ENCODE peak calls at places on chromosomes 1 and 21, in nine cellular contexts. O is IMR-90, I is lower lobe of right lung, W is adrenal gland, M is hepatocyte, C is thoracic aorta, U is A549, D is mucosa of descending colon, G is psoas muscle. T is an unnamed sample. For H3K4me1, the result is how much of the 10 kb centered on the place peaks cover.

GRCh38 chr1:3603156-3603555 is 8.2 kb downstream of the MEGF6 start:
- DNase-seq in C (no peak), M (no peak), I (no peak), W (no peak), D (no peak), G (no peak), U (no peak), O (no peak), T (no peak)

GRCh38 chr1:65471213-65471833 is 50.9 kb downstream of the LEPR start:
- DNase-seq in U (no peak), G (no peak), C (no peak), M (peak), D (no peak), I (no peak), O (no peak), W (no peak), T (no peak)

GRCh38 chr1:44408181-44409018 is 3.3 kb downstream of the RNF220 start:
- DNase-seq in M (peak), G (no peak), W (no peak), U (no peak), D (no peak), C (no peak), O (no peak), I (no peak), T (no peak)

GRCh38 chr1:93964096-93964776 is 55.0 kb upstream of the GCLM start:
- DNase-seq in C (no peak), D (no peak), O (no peak), W (no peak), M (no peak), I (no peak), U (no peak), G (no peak), T (no peak)

GRCh38 chr1:153954826-153955225 is 3.6 kb downstream of the CRTC2 start:
- DNase-seq in M (no peak), U (no peak), W (no peak), O (no peak), G (no peak), I (no peak), C (no peak), D (no peak), T (no peak)

GRCh38 chr1:51543877-51544276 is 24.8 kb upstream of the EPS15 start:
- DNase-seq in M (no peak), I (no peak), C (no peak), U (no peak), D (no peak), O (no peak), W (no peak), G (no peak), T (no peak)

GRCh38 chr21:29825936-29826335 is 113.9 kb downstream of the GRIK1 start:
- DNase-seq in I (no peak), O (no peak), D (no peak), G (no peak), M (no peak), C (no peak), W (no peak), U (no peak), T (no peak)

GRCh38 chr1:155834296-155834926 is 22.6 kb downstream of the GON4L start:
- DNase-seq in W (no peak), D (no peak), C (no peak), O (peak), M (no peak), G (no peak), U (no peak), I (no peak), T (no peak)

GRCh38 chr1:9413143-9413876 is 120.6 kb downstream of the SPSB1 start:
- DNase-seq in I (peak), U (peak), G (peak), W (peak), C (peak), M (peak), O (peak), D (peak), T (no peak)

GRCh38 chr21:22120616-22121266 is 1122.5 kb downstream of the NCAM2 start:
- DNase-seq in I (no peak), W (no peak), G (no peak), U (no peak), C (no peak), M (peak), O (no peak), D (no peak), T (no peak)

GRCh38 chr1:70583522-70583921 is 172.5 kb downstream of the CTH start:
- DNase-seq in O (no peak), G (no peak), M (no peak), I (no peak), U (no peak), D (no peak), C (no peak), W (no peak), T (no peak)

GRCh38 chr21:22791986-22792560 is 1793.9 kb downstream of the NCAM2 start:
- DNase-seq in D (no peak), G (no peak), M (peak), U (peak), O (peak), W (peak), I (no peak), C (no peak), T (no peak)

GRCh38 chr1:156684227-156684782 is 7.1 kb upstream of the NES start:
- DNase-seq in U (no peak), M (no peak), I (no peak), C (no peak), D (no peak), G (no peak), W (no peak), O (peak), T (no peak)

GRCh38 chr1:204633665-204634064 is 51.9 kb downstream of the LRRN2 start:
- DNase-seq in I (no peak), O (no peak), G (no peak), W (peak), U (no peak), D (no peak), C (no peak), M (no peak), T (no peak)

DNA sequence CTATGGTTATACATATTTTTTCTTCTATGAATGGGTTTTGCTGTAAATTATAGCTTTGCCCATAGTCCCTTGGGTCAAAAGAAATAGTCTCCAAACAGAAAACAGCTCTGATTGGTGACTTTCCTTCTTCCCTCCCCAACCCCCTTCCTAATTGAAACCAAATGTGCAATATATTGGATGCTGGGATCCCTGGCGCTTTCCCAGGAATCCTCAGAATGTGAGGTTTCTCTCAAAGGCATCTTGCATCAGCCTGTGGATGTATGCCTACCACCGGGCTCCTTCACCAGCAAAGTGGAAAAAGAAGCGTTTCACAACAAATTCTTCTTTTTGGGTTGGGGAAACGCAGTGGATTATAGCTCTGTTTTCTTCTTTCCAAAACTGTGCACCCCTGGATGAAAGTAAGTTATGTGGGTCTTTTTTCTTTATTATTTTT is at the start of gene DDR2:
- DNase-seq in D (no peak), U (no peak), C (peak), G (peak), M (peak), I (no peak), W (peak), O (peak), T (no peak)
- H3K4me3 ChIP-seq in D (peak), U (no peak), C (peak), G (peak), M (peak), I (peak), W (peak), O (peak), T (no peak)

GRCh38 chr1:235597867-235598553 is 51.6 kb downstream of the GNG4 start:
- DNase-seq in I (no peak), W (peak), M (peak), O (peak), U (peak), G (no peak), C (no peak), D (no peak), T (no peak)
- TF ChIP-seq CTCF in I (peak), W (peak), M (peak), O (peak), U (peak), G (no peak), C (no peak), D (no peak), T (peak)

GRCh38 chr21:44804762-44805161 is 3.1 kb upstream of the UBE2G2 start:
- DNase-seq in U (no peak), W (peak), I (no peak), G (no peak), O (no peak), C (no peak), D (no peak), M (no peak), T (no peak)
- H3K4me1 ChIP-seq in U (under half), W (under half), I (under half), G (under half), O (under half), C (under half), D (under half), M (under half), T (under half)

GRCh38 chr1:38000233-38000528 is 5.1 kb downstream of the FHL3 start:
- DNase-seq in U (no peak), O (no peak), C (no peak), M (no peak), D (no peak), G (no peak), W (no peak), I (no peak), T (no peak)

GRCh38 chr1:37998913-37999433 is 6.3 kb downstream of the FHL3 start:
- DNase-seq in I (no peak), O (no peak), C (no peak), M (no peak), G (peak), U (no peak), W (no peak), D (peak), T (no peak)

GRCh38 chr1:37998089-37998808 is 7.1 kb downstream of the FHL3 start:
- DNase-seq in D (no peak), C (no peak), G (no peak), U (no peak), M (no peak), O (no peak), W (no peak), I (no peak), T (no peak)

GRCh38 chr1:37999434-38000232 is 5.7 kb downstream of the FHL3 start:
- DNase-seq in I (peak), U (no peak), M (peak), O (peak), D (peak), W (peak), C (no peak), G (peak), T (no peak)

DNA sequence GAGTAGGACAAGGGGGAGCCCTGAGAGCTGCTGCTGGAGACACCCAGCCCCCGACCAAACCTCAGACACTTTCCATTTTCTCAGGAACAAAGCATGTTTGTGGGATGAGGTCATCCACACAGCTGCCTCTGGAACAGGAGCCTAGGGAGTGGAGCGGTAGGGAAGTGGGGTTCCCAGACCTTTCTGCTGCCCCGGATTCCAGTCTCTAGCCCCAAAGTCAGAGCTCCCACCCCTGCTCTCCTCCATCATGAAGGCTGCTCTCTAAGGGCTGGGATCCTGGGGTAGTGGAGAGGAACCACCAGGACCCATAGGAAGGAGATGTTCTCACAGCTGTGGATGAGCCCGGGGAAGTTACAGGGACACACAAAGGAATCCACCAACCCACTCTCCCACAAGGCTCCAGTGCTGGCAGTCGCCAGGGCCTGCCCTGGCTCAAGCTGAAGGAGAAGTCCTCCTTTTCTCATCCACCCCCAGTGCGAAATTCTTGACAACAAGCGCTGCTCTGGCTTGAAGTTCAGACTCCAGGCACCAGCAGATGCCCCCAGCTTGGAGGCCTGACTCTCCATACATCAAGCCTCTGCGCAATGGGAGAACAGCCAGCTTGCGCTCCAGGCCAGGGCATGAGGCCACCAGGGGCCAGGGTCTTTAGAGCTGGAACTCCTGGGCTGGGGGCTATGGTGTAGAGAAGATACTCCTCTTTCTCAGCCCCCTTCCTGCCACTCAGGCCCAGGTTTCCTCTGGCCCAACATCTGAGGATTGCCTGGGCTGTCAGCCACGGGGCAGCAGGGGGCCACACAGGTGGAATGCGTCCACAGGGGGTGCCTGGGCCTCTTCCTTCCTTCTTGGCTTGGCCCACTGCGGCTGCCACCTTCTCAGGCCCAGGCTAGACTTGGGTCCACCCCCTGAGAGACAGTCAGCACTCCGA is 4.5 kb downstream of the FHL3 start:
- DNase-seq in U (no peak), W (peak), D (peak), C (no peak), M (peak), I (no peak), G (peak), O (peak), T (no peak)
- H3K4me3 ChIP-seq in U (no peak), W (no peak), D (no peak), C (peak), M (no peak), I (peak), G (peak), O (no peak), T (no peak)

GRCh38 chr1:231241751-231242150 is 739 bp downstream of the GNPAT start:
- DNase-seq in U (peak), O (no peak), W (peak), I (no peak), M (peak), C (no peak), D (no peak), G (no peak), T (no peak)

GRCh38 chr1:231238298-231238697 is 2.7 kb upstream of the GNPAT start:
- DNase-seq in G (no peak), C (no peak), U (no peak), D (no peak), W (no peak), I (no peak), O (no peak), M (no peak), T (no peak)

GRCh38 chr1:231240531-231240882 is 505 bp upstream of the GNPAT start:
- DNase-seq in G (no peak), U (no peak), C (no peak), M (peak), D (no peak), W (peak), I (no peak), O (peak), T (no peak)

GRCh38 chr1:231242516-231243198 is 1.6 kb downstream of the GNPAT start:
- DNase-seq in I (no peak), D (no peak), W (no peak), U (no peak), G (no peak), M (no peak), O (peak), C (no peak), T (no peak)

GRCh38 chr1:231240883-231241735 is at the start of gene GNPAT:
- DNase-seq in C (peak), O (peak), U (peak), M (peak), D (peak), W (peak), I (peak), G (peak), T (peak)
- TF ChIP-seq CTCF in C (no peak), O (no peak), U (no peak), M (no peak), D (no peak), W (no peak), I (no peak), G (no peak), T (no peak)

GRCh38 chr21:41650526-41651145 is 116.2 kb downstream of the RIPK4 start:
- DNase-seq in I (no peak), W (no peak), O (no peak), C (no peak), U (no peak), M (no peak), D (no peak), G (no peak), T (peak)
- H3K4me1 ChIP-seq in I (under half), W (under half), O (under half), C (half or more), U (under half), M (under half), D (under half), G (under half), T (under half)

T was measured in RWPE2.